ENCODE peak calls at places on chromosomes 4 and X, in five cellular contexts. T is endodermal cell, H is uterus, P is MM.1S, N is RWPE1. G is an unnamed sample.
A peak's percentile ranks its signal among the peaks of the same experiment; 100 is the strongest.

GRCh38 chr4:76665721-76666120 is 230.7 kb downstream of the SHROOM3 start:
- DNase-seq in T (no peak), H (no peak), P (no peak), N (no peak), G (no peak)

GRCh38 chrX:19193584-19193983 is 71.3 kb upstream of the ADGRG2 start:
- DNase-seq in T (no peak), H (no peak), P (no peak), N (no peak), G (no peak)

GRCh38 chr4:79492148-79492547 is 84.1 kb upstream of the GK2 start:
- DNase-seq in T (no peak), H (peak; percentile 24), P (no peak), N (no peak), G (no peak)

GRCh38 chr4:122758033-122758432 is 25.5 kb downstream of the BBS12 start:
- DNase-seq in T (no peak), H (no peak), P (peak; percentile 52), N (peak; percentile 25), G (no peak)

GRCh38 chr4:48255130-48255958 is 14.3 kb downstream of the TEC start:
- DNase-seq in T (no peak), H (no peak), P (no peak), N (no peak), G (no peak)

GRCh38 chr4:53321151-53321987 is 44.5 kb downstream of the SCFD2 start:
- DNase-seq in T (no peak), H (no peak), P (no peak), N (peak; percentile 50), G (peak; percentile 43)

GRCh38 chrX:154750301-154751120 is at the start of gene GAB3:
- DNase-seq in T (peak; percentile 71), H (no peak), P (peak; percentile 63), N (no peak), G (no peak)

GRCh38 chr4:3402409-3403103 is 39.2 kb upstream of the HGFAC start:
- DNase-seq in T (no peak), H (no peak), P (no peak), N (no peak), G (peak; percentile 57)

GRCh38 chr4:48133668-48134444 is at the start of gene TXK:
- DNase-seq in T (no peak), H (no peak), P (no peak), N (no peak), G (no peak)

GRCh38 chr4:20543131-20543530 is 157.1 kb upstream of the PACRGL start:
- DNase-seq in T (no peak), H (no peak), P (no peak), N (no peak), G (no peak)

GRCh38 chr4:94728056-94728766 is 29.5 kb upstream of the BMPR1B start:
- DNase-seq in T (no peak), H (no peak), P (no peak), N (no peak), G (no peak)

GRCh38 chr4:145843651-145844050 is 95.0 kb downstream of the ZNF827 start:
- DNase-seq in T (no peak), H (no peak), P (no peak), N (no peak), G (no peak)

GRCh38 chrX:129925305-129926092 is 19.5 kb downstream of the UTP14A start:
- DNase-seq in T (peak; percentile 87), H (peak; percentile 74), P (peak; percentile 67), N (no peak), G (peak; percentile 56)

GRCh38 chrX:12890467-12890866 is 16.0 kb upstream of the TLR8 start:
- DNase-seq in T (no peak), H (no peak), P (peak; percentile 79), N (no peak), G (no peak)

GRCh38 chr4:151687021-151687640 is 73.7 kb downstream of the GATB start:
- DNase-seq in T (no peak), H (no peak), P (no peak), N (no peak), G (no peak)

GRCh38 chrX:15384304-15384703 is at the start of gene VEGFD:
- DNase-seq in T (no peak), H (peak; percentile 27), P (no peak), N (no peak), G (peak; percentile 2)

GRCh38 chr4:167216783-167217182 is 17.5 kb downstream of the SPOCK3 start:
- DNase-seq in T (no peak), H (no peak), P (no peak), N (no peak), G (no peak)

DNA sequence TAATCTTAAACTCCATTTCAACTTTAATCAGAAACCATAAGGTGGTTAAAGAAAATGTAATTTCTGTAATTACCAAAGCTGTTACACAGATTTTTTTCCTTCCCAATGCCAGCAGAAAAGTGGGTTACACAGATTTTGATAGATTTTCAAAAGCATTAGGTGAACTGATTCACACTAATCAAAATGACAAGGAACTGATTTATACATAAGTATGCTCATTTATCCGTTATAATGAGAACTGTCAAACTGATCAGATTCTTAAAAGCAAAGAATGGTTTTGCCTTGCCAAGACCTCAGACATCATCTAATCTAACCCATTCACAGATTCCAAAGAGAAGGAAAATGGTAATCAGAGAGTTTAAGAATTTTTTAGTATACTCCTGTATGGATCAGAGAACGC is 5.2 kb downstream of the UGDH start:
- DNase-seq in T (no peak), H (no peak), P (no peak), N (no peak), G (no peak)
- H3K27ac ChIP-seq in T (no peak overlapping the region), H (no peak overlapping the region), P (no peak overlapping the region), N (no peak overlapping the region), G (peak overlapping the region; percentile 72)

GRCh38 chrX:40564447-40564846 is 16.3 kb upstream of the ATP6AP2 start:
- DNase-seq in T (no peak), H (no peak), P (no peak), N (no peak), G (no peak)
- H3K27ac ChIP-seq in T (no peak overlapping the region), H (no peak overlapping the region), P (no peak overlapping the region), N (no peak overlapping the region), G (no peak overlapping the region)

DNA sequence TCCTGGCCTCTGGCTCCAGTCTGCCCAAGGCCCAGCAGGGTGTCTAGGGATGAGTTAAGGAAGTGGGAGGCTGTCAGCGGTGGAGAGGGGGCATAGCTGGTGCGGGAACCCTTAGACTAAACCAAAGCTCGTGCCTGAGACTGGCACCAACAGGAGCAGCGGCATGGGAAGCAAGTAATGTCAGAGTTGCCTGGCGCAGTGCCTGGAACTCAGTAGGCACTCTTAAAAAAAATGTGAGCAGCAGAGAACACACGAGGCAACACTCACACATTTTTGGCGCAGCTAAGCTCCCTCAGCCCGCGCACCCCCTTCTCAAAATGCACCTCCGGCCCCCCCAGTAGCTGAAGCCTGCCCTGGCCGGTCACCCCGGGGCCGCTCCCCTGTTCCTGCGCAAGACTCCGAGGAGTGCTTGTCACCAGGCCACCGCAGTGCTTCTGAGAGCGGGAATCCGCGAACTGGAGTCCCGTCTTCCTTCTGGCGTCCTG is 583 bp downstream of the GABRE start:
- DNase-seq in T (no peak), H (peak; percentile 34), P (no peak), N (peak; percentile 15), G (no peak)
- H3K27ac ChIP-seq in T (no peak overlapping the region), H (peak overlapping the region; percentile 79), P (no peak overlapping the region), N (peak overlapping the region; percentile 87), G (peak overlapping the region; percentile 35)

GRCh38 chrX:100700809-100701208 is 31.1 kb downstream of the SYTL4 start:
- DNase-seq in T (no peak), H (no peak), P (no peak), N (no peak), G (no peak)
- H3K27ac ChIP-seq in T (no peak overlapping the region), H (no peak overlapping the region), P (no peak overlapping the region), N (no peak overlapping the region), G (no peak overlapping the region)

GRCh38 chr4:130591091-130591490 is 1495.1 kb downstream of the C4orf33 start:
- DNase-seq in T (no peak), H (no peak), P (no peak), N (no peak), G (no peak)
- H3K27ac ChIP-seq in T (no peak overlapping the region), H (no peak overlapping the region), P (no peak overlapping the region), N (no peak overlapping the region), G (no peak overlapping the region)

GRCh38 chr4:59180161-59180560 is 2020.0 kb upstream of the ADGRL3 start:
- DNase-seq in T (no peak), H (no peak), P (no peak), N (no peak), G (no peak)
- H3K27ac ChIP-seq in T (no peak overlapping the region), H (no peak overlapping the region), P (no peak overlapping the region), N (no peak overlapping the region), G (no peak overlapping the region)

DNA sequence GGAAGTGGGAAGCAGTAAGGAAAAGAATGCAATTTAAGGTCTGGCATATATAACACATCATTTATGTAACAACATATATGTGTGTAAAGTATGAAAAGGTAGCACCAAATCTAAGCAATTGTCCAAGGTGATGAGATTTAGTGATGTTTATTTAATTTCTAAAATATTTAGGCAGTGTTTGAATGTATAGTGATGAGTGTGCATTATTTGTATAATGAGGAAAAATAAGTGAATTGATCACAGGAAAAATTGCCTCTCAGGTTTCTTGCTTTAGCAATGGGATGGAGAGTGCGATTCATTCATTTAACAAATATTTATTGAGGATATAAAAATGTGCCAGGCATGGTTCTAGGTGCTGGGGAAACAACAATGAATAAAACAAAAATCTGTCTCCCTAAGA is 2.2 kb upstream of the MAGED1 start:
- DNase-seq in T (no peak), H (no peak), P (no peak), N (no peak), G (no peak)
- H3K27ac ChIP-seq in T (peak overlapping the region; percentile 87), H (peak overlapping the region; percentile 42), P (no peak overlapping the region), N (no peak overlapping the region), G (no peak overlapping the region)

GRCh38 chrX:56817179-56817578 is 88.1 kb downstream of the NBDY start:
- DNase-seq in T (no peak), H (no peak), P (no peak), N (no peak), G (no peak)

GRCh38 chrX:56811599-56811998 is 82.6 kb downstream of the NBDY start:
- DNase-seq in T (no peak), H (no peak), P (no peak), N (no peak), G (no peak)

GRCh38 chrX:56812515-56813105 is 83.6 kb downstream of the NBDY start:
- DNase-seq in T (peak; percentile 20), H (no peak), P (peak; percentile 73), N (no peak), G (no peak)

DNA sequence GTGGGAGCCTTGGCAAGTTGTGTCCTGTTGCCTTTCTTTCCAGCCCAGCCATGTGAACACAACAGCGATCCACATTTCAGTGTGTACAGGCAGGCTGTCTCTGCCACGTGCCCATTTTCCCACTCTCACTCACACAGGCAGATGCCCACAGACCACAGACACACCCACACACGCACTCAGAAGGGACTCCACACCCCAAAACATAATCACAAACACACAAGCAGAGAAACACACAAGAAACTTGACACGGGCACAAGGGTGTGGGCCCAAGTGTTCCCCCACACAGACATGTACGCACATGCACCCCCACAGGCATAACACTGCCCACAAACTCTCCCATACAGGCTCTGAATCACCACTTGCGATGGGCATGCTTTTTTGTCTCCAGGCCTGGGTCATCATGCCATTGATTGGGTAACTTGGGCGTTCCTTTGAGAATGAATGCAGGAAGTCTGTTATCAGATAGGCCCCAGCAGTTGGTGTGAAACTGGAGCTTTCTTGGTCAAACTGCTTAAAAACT is 84.3 kb downstream of the NBDY start:
- DNase-seq in T (peak; percentile 29), H (no peak), P (no peak), N (peak; percentile 78), G (peak; percentile 50)
- H3K27ac ChIP-seq in T (no peak overlapping the region), H (no peak overlapping the region), P (no peak overlapping the region), N (peak overlapping the region; percentile 91), G (no peak overlapping the region)

GRCh38 chr4:133156556-133156955 is 7.5 kb downstream of the PCDH10 start:
- DNase-seq in T (no peak), H (no peak), P (no peak), N (no peak), G (no peak)
- H3K27ac ChIP-seq in T (no peak overlapping the region), H (no peak overlapping the region), P (no peak overlapping the region), N (no peak overlapping the region), G (no peak overlapping the region)

G was measured in brain microvascular endothelial cell.